ENCODE peak calls at places on chromosome 21, in six cellular contexts. Q is IMR-90, H is neuronal stem cell, E is H1, P is mesenchymal stem cell, U is trophoblast cell. S is an unnamed sample.

GRCh38 chr21:28615276-28615675 is 377.4 kb downstream of the LTN1 start:
- DNase-seq in Q (peak), H (no peak), E (no peak), P (no peak), U (peak), S (no peak)

GRCh38 chr21:27806261-27806660 is 839.4 kb upstream of the ADAMTS5 start:
- DNase-seq in Q (peak), H (no peak), E (no peak), P (peak), U (peak), S (no peak)

GRCh38 chr21:14541840-14542495 is 4.1 kb downstream of the SAMSN1 start:
- DNase-seq in Q (no peak), H (no peak), E (no peak), P (no peak), U (peak), S (no peak)

GRCh38 chr21:25571726-25572121 is 35.6 kb downstream of the MRPL39 start:
- DNase-seq in Q (no peak), H (no peak), E (no peak), P (no peak), U (no peak), S (no peak)

GRCh38 chr21:41010981-41011380 is 157.0 kb upstream of the BACE2 start:
- DNase-seq in Q (no peak), H (no peak), E (no peak), P (no peak), U (no peak), S (no peak)

GRCh38 chr21:42425603-42425985 is 21.9 kb downstream of the UBASH3A start:
- DNase-seq in Q (no peak), H (no peak), E (no peak), P (no peak), U (no peak), S (no peak)

GRCh38 chr21:33257404-33257803 is 8.8 kb upstream of the IL10RB start:
- DNase-seq in Q (no peak), H (no peak), E (no peak), P (no peak), U (peak), S (no peak)

GRCh38 chr21:26513212-26513611 is 59.9 kb downstream of the CYYR1 start:
- DNase-seq in Q (no peak), H (no peak), E (no peak), P (no peak), U (no peak), S (no peak)

GRCh38 chr21:40053007-40053406 is 185.8 kb downstream of the PCP4 start:
- DNase-seq in Q (no peak), H (no peak), E (no peak), P (no peak), U (no peak), S (no peak)

GRCh38 chr21:35511298-35512162 is 462.4 kb upstream of the RUNX1 start:
- DNase-seq in Q (peak), H (no peak), E (no peak), P (peak), U (no peak), S (no peak)

DNA sequence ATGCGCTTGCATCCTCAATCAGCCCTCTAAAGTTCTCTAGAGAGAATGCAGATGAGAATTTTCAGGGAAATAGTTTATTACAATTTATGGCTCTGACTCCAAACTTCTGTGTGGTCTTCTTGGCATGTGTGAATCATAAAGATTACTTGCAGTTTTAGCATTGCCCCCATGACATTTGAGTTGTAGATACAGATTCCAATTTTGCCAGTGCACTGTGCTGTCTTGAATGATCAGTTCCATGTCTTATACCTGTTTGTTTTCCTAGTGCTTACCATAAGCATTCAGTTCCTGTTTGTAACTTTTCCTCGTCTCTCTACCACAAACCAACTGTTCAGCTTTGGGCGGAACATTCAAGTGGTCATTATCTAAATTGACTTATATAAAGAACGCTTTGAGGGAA is 4.8 kb downstream of the KRTAP21-3 start:
- DNase-seq in Q (no peak), H (no peak), E (no peak), P (no peak), U (no peak), S (no peak)
- H4K91ac ChIP-seq in Q (no peak), H (no peak), E (no peak), P (no peak), U (no peak), S (no peak)

DNA sequence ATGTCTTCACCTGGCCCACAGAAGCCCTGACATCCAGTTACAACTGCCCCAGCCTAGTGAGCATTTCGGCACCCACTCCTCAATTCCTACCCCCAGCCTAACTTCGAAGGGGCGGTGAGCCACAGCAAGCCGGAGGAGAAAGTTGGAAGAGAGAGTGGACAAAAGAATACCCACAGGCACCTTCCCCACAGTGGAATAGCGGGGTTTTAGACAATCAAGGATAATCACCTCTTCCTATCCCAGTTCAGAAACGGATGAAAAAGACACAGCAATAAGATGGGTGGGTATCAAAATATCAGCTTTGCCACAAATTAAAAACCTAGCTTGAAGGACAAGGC is 1.3 kb upstream of the LSS start:
- DNase-seq in Q (no peak), H (no peak), E (no peak), P (no peak), U (no peak), S (no peak)
- H3K4ac ChIP-seq in Q (peak), H (no peak), E (no peak), P (peak), U (peak), S (no peak)

GRCh38 chr21:30996728-30997127 is 41.5 kb downstream of the KRTAP19-8 start:
- DNase-seq in Q (no peak), H (no peak), E (no peak), P (no peak), U (peak), S (no peak)
- H3K14ac ChIP-seq in Q (no peak), H (no peak), E (no peak), P (no peak), U (no peak), S (no peak)

DNA sequence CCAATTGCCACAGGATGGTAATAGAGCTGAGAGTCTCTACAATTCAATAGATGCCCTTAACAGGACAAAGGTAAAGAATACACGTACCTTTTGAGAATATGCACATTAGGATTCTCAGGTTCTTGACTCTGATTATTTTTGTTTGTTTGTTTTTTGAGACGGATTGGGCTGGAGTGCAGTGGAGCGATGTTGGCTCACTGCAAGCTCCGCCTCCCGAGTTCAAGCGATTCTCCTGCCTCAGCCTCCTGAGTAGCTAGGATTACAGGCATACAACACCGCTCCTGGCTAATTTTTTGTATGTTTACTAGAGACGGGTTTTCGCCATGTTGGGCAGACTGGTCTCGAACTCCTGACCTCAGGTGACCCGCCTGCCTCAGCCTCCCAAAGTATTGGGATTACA is 48.4 kb downstream of the TIAM1 start:
- DNase-seq in Q (no peak), H (no peak), E (no peak), P (no peak), U (peak), S (no peak)
- H4K91ac ChIP-seq in Q (no peak), H (no peak), E (no peak), P (no peak), U (no peak), S (no peak)

GRCh38 chr21:45366476-45366875 is 38.5 kb upstream of the COL18A1 start:
- DNase-seq in Q (no peak), H (no peak), E (no peak), P (no peak), U (no peak), S (no peak)
- H3K4ac ChIP-seq in Q (peak), H (no peak), E (no peak), P (peak), U (peak), S (peak)

GRCh38 chr21:45833437-45833836 is 148.1 kb upstream of the COL6A1 start:
- DNase-seq in Q (no peak), H (no peak), E (no peak), P (no peak), U (no peak), S (peak)
- H3K14ac ChIP-seq in Q (no peak), H (no peak), E (no peak), P (no peak), U (no peak), S (no peak)

GRCh38 chr21:46080171-46081021 is 17.5 kb upstream of the COL6A2 start:
- DNase-seq in Q (no peak), H (no peak), E (no peak), P (no peak), U (no peak), S (peak)
- H4K91ac ChIP-seq in Q (peak), H (no peak), E (no peak), P (peak), U (no peak), S (no peak)

GRCh38 chr21:37592496-37592895 is 225.9 kb downstream of the DYRK1A start:
- DNase-seq in Q (no peak), H (no peak), E (peak), P (no peak), U (no peak), S (peak)
- H3K4ac ChIP-seq in Q (no peak), H (no peak), E (peak), P (no peak), U (no peak), S (no peak)